ENCODE peak calls at places on chromosomes 1 and 21, in seven cellular contexts. N, S, G, O, Z, Y and P are unnamed samples.

GRCh38 chr1:155070721-155071556 is 7.4 kb downstream of the EFNA4 start:
- DNase-seq in Z (peak; percentile 61), O (peak; percentile 87), G (peak; percentile 82), S (peak; percentile 78), N (peak; percentile 83), Y (peak; percentile 71), P (no peak)

GRCh38 chr1:205435904-205436573 is 14.2 kb upstream of the LEMD1 start:
- DNase-seq in Y (no peak), O (no peak), G (no peak), S (no peak), N (no peak), Z (no peak), P (no peak)

GRCh38 chr1:15155760-15156743 is 2.5 kb downstream of the TMEM51 start:
- DNase-seq in Y (no peak), N (no peak), O (no peak), Z (peak; percentile 28), S (no peak), G (no peak), P (no peak)

GRCh38 chr1:151814971-151815545 is 9.8 kb upstream of the LINGO4 start:
- DNase-seq in G (no peak), Z (no peak), N (no peak), S (no peak), O (no peak), Y (no peak), P (no peak)

GRCh38 chr1:102174259-102174863 is 177.6 kb upstream of the OLFM3 start:
- DNase-seq in O (no peak), N (no peak), S (no peak), Z (no peak), G (no peak), Y (peak; percentile 16), P (peak; percentile 54)

GRCh38 chr1:114467491-114467890 is 43.5 kb downstream of the TRIM33 start:
- DNase-seq in G (no peak), O (no peak), N (no peak), S (no peak), Z (no peak), Y (no peak), P (no peak)

GRCh38 chr1:198496216-198497143 is 44.0 kb downstream of the ATP6V1G3 start:
- DNase-seq in O (peak; percentile 32), Y (no peak), Z (peak; percentile 80), N (no peak), G (no peak), S (no peak), P (no peak)

GRCh38 chr1:65097081-65097480 is 50.9 kb upstream of the AK4 start:
- DNase-seq in Z (no peak), Y (peak; percentile 55), S (no peak), N (no peak), O (no peak), G (no peak), P (no peak)

GRCh38 chr1:110221119-110221518 is 11.0 kb downstream of the KCNC4 start:
- DNase-seq in S (no peak), Y (no peak), Z (no peak), G (no peak), O (no peak), N (no peak), P (no peak)

GRCh38 chr1:32273389-32274208 is 18.3 kb upstream of the HDAC1 start:
- DNase-seq in G (no peak), Z (no peak), N (no peak), S (peak; percentile 74), Y (peak; percentile 31), O (no peak), P (peak; percentile 77)

GRCh38 chr1:235601087-235601486 is 48.5 kb downstream of the GNG4 start:
- DNase-seq in N (no peak), O (no peak), S (peak; percentile 12), Z (peak; percentile 8), Y (peak; percentile 49), G (no peak), P (no peak)

GRCh38 chr21:44872568-44873355 is 728 bp downstream of the PTTG1IP start:
- DNase-seq in Y (peak; percentile 60), O (peak; percentile 51), S (no peak), G (peak; percentile 32), Z (peak; percentile 31), N (peak; percentile 55), P (peak; percentile 71)

GRCh38 chr1:200134116-200134515 is 106.6 kb downstream of the NR5A2 start:
- DNase-seq in G (no peak), O (no peak), N (no peak), S (no peak), Z (no peak), Y (no peak), P (no peak)

GRCh38 chr1:18012686-18013085 is 94.9 kb upstream of the IGSF21 start:
- DNase-seq in O (no peak), S (no peak), Y (no peak), G (no peak), N (no peak), Z (no peak), P (no peak)